ENCODE peak calls at places on chromosome 15, in nine cellular contexts. Q is heart left ventricle; F is choroid plexus epithelial cell; E is CD8-positive, alpha-beta T cell; Z is AG09319; J is OCI-LY7; W is neural crest cell; A is epithelial cell of esophagus; H is chondrocyte. G is an unnamed sample.

GRCh38 chr15:87368511-87368910 is 888.0 kb downstream of the NTRK3 start:
- DNase-seq in H (no peak), Z (no peak), W (no peak), A (peak; percentile 66), Q (no peak), J (no peak), E (no peak), F (peak; percentile 9), G (peak; percentile 44)

GRCh38 chr15:89399390-89400120 is 64.9 kb upstream of the POLG start:
- DNase-seq in Q (no peak), F (no peak), W (peak; percentile 48), H (no peak), A (peak; percentile 54), E (peak; percentile 29), Z (no peak), J (no peak), G (no peak)

GRCh38 chr15:84940399-84940798 is 41.3 kb upstream of the PDE8A start:
- DNase-seq in A (no peak), J (no peak), Q (no peak), E (no peak), W (no peak), H (no peak), F (no peak), Z (no peak), G (no peak)

GRCh38 chr15:20358066-20358780 is 183.4 kb downstream of the GOLGA6L6 start:
- DNase-seq in A (no peak), F (no peak), W (no peak), H (peak; percentile 100), Z (no peak), Q (no peak), J (no peak), E (no peak), G (no peak)

GRCh38 chr15:52076889-52077781 is 35.4 kb downstream of the BCL2L10 start:
- DNase-seq in H (no peak), A (peak; percentile 99), E (no peak), J (no peak), W (no peak), Z (no peak), Q (no peak), F (peak; percentile 77), G (peak; percentile 96)

GRCh38 chr15:65110676-65111292 is 4.2 kb downstream of the UBAP1L start:
- DNase-seq in A (peak; percentile 76), H (no peak), J (no peak), Q (no peak), F (peak; percentile 62), W (no peak), Z (no peak), E (no peak), G (no peak)

GRCh38 chr15:93027413-93027812 is 61.6 kb downstream of the RGMA start:
- DNase-seq in A (no peak), H (no peak), F (no peak), J (no peak), W (no peak), Z (no peak), Q (no peak), E (no peak), G (no peak)

GRCh38 chr15:77162872-77163633 is 92.1 kb upstream of the TSPAN3 start:
- DNase-seq in Z (no peak), A (no peak), J (peak; percentile 9), H (no peak), E (no peak), F (no peak), Q (no peak), W (no peak), G (no peak)

GRCh38 chr15:85749261-85750151 is 45.2 kb downstream of the KLHL25 start:
- DNase-seq in F (peak; percentile 37), E (no peak), J (no peak), Z (no peak), A (no peak), Q (peak; percentile 73), H (no peak), W (no peak), G (no peak)

GRCh38 chr15:69573815-69574472 is 121.3 kb downstream of the RPLP1 start:
- DNase-seq in F (peak; percentile 74), E (no peak), A (peak; percentile 34), W (no peak), Z (no peak), J (no peak), H (no peak), Q (no peak), G (no peak)

GRCh38 chr15:55168350-55168974 is 28.3 kb downstream of the RSL24D1 start:
- DNase-seq in W (peak; percentile 60), Q (peak; percentile 50), F (peak; percentile 84), Z (peak; percentile 18), J (peak; percentile 64), A (peak; percentile 81), E (peak; percentile 46), H (no peak), G (peak; percentile 77)

GRCh38 chr15:80780416-80781221 is 1.4 kb downstream of the CEMIP start:
- DNase-seq in W (peak; percentile 80), E (no peak), A (peak; percentile 70), Z (no peak), J (no peak), H (no peak), F (peak; percentile 67), Q (peak; percentile 65), G (peak; percentile 8)

GRCh38 chr15:101440846-101441590 is 48.5 kb downstream of the PCSK6 start:
- DNase-seq in Z (no peak), E (no peak), H (no peak), A (no peak), W (no peak), F (no peak), J (no peak), Q (no peak), G (no peak)

GRCh38 chr15:85589873-85590272 is 204.9 kb downstream of the KLHL25 start:
- DNase-seq in F (peak; percentile 67), A (peak; percentile 78), H (no peak), E (no peak), Q (no peak), Z (no peak), J (no peak), W (no peak), G (peak; percentile 64)

GRCh38 chr15:89116404-89116803 is 28.1 kb downstream of the ABHD2 start:
- DNase-seq in E (no peak), A (no peak), F (no peak), Z (no peak), H (no peak), W (no peak), J (no peak), Q (no peak), G (no peak)

GRCh38 chr15:92377083-92377789 is 16.4 kb upstream of the ST8SIA2 start:
- DNase-seq in H (no peak), A (no peak), Q (peak; percentile 76), Z (no peak), F (no peak), W (no peak), E (no peak), J (no peak), G (peak; percentile 51)

GRCh38 chr15:25772500-25772899 is 90.6 kb downstream of the ATP10A start:
- DNase-seq in W (no peak), F (no peak), A (no peak), J (no peak), E (no peak), H (no peak), Q (no peak), Z (no peak), G (no peak)

GRCh38 chr15:92655178-92655995 is at the start of gene FAM174B:
- DNase-seq in E (peak; percentile 16), J (no peak), Q (peak; percentile 51), H (no peak), W (peak; percentile 52), A (peak; percentile 32), Z (no peak), F (no peak), G (no peak)

DNA sequence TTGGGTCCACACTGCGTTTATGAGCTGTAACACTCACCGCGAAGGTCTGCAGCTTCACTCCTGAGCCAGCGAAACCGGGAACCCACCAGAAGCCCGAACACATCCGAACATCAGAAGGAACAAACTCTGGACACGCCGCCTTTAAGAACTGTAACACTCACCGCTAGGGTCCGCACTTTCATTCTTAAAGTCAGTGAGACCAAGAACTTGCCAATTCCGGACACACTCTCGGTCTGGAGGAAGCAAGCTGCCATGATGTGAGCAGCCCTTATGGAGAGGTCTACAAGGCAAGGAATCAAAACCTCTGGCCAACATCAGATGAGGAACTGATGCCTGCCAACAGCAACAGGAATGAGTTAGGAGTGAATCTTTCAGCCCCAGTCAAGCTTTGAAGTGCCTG is 62.9 kb downstream of the SLC28A2 start:
- DNase-seq in A (peak; percentile 30), H (no peak), J (no peak), W (peak; percentile 9), F (peak; percentile 30), Q (peak; percentile 39), E (no peak), Z (no peak), G (peak; percentile 6)
- TF ChIP-seq CTCF in A (no peak), H (peak; percentile 67), J (peak; percentile 37), W (peak; percentile 51), F (peak; percentile 25), Q (peak; percentile 6), E (no peak), Z (peak; percentile 3), G (no peak)

GRCh38 chr15:39623550-39623931 is 42.7 kb downstream of the THBS1 start:
- DNase-seq in A (no peak), Z (no peak), H (no peak), E (peak; percentile 37), F (no peak), W (no peak), J (peak; percentile 10), Q (no peak), G (no peak)

GRCh38 chr15:39625856-39626255 is 45.0 kb downstream of the THBS1 start:
- DNase-seq in E (no peak), A (peak; percentile 57), H (no peak), Z (no peak), Q (no peak), J (no peak), W (no peak), F (peak; percentile 63), G (peak; percentile 27)

GRCh38 chr15:39622660-39623549 is 42.0 kb downstream of the THBS1 start:
- DNase-seq in Z (no peak), F (no peak), A (no peak), H (no peak), W (no peak), Q (no peak), E (no peak), J (no peak), G (no peak)

GRCh38 chr15:39625451-39625850 is 44.6 kb downstream of the THBS1 start:
- DNase-seq in F (no peak), Z (no peak), A (no peak), Q (no peak), J (no peak), H (no peak), W (no peak), E (no peak), G (no peak)

GRCh38 chr15:39624806-39625205 is 43.9 kb downstream of the THBS1 start:
- DNase-seq in J (no peak), Z (peak; percentile 67), W (no peak), H (no peak), A (peak; percentile 80), F (peak; percentile 97), E (peak; percentile 60), Q (peak; percentile 65), G (peak; percentile 87)
- TF ChIP-seq CTCF in J (no peak), Z (peak; percentile 17), W (no peak), H (peak; percentile 18), A (no peak), F (peak; percentile 28), E (no peak), Q (no peak), G (no peak)

GRCh38 chr15:74889882-74890768 is at the start of gene MPI:
- DNase-seq in E (peak; percentile 83), J (peak; percentile 87), Z (no peak), F (peak; percentile 76), A (peak; percentile 78), W (peak; percentile 81), H (peak; percentile 95), Q (peak; percentile 92), G (peak; percentile 73)
- TF ChIP-seq CTCF in E (no peak), J (no peak), Z (no peak), F (no peak), A (no peak), W (no peak), H (peak; percentile 13), Q (no peak), G (no peak)

GRCh38 chr15:31392761-31393401 is 66.2 kb downstream of the KLF13 start:
- DNase-seq in Q (no peak), J (peak; percentile 33), W (peak; percentile 25), A (no peak), H (no peak), Z (no peak), F (peak; percentile 28), E (no peak), G (no peak)
- TF ChIP-seq CTCF in Q (no peak), J (no peak), W (no peak), A (no peak), H (peak; percentile 10), Z (no peak), F (no peak), E (no peak), G (no peak)